ENCODE peak calls at places on chromosomes 5 and 9, in six cellular contexts. S is HepG2, K is H1, Q is HCT116, A is K562, W is SK-N-SH. V is an unnamed sample.

GRCh38 chr9:715743-716400 is 125.6 kb upstream of the DMRT1 start:
- DNase-seq in S (peak; percentile 53), K (no peak), Q (no peak), A (no peak), W (no peak), V (no peak)

GRCh38 chr9:85433046-85433445 is 308.7 kb downstream of the AGTPBP1 start:
- DNase-seq in S (no peak), K (no peak), Q (no peak), A (no peak), W (no peak), V (no peak)

GRCh38 chr5:42005561-42006153 is 80.6 kb downstream of the FBXO4 start:
- DNase-seq in S (peak; percentile 6), K (no peak), Q (peak; percentile 13), A (peak; percentile 48), W (peak; percentile 23), V (peak; percentile 17)

GRCh38 chr5:88686743-88687142 is 196.2 kb downstream of the MEF2C start:
- DNase-seq in S (no peak), K (no peak), Q (no peak), A (no peak), W (no peak), V (no peak)

GRCh38 chr9:131854906-131855504 is 115.1 kb upstream of the RAPGEF1 start:
- DNase-seq in S (no peak), K (no peak), Q (no peak), A (no peak), W (peak; percentile 59), V (no peak)

GRCh38 chr9:98530806-98531386 is 177.8 kb downstream of the GABBR2 start:
- DNase-seq in S (no peak), K (no peak), Q (no peak), A (no peak), W (no peak), V (no peak)

GRCh38 chr9:130263601-130264413 is 1.8 kb upstream of the HMCN2 start:
- DNase-seq in S (no peak), K (no peak), Q (peak; percentile 10), A (no peak), W (peak; percentile 46), V (no peak)

GRCh38 chr5:169265888-169266287 is 35.1 kb downstream of the SLIT3 start:
- DNase-seq in S (no peak), K (no peak), Q (no peak), A (peak; percentile 38), W (no peak), V (no peak)

GRCh38 chr9:102631559-102631958 is 363.6 kb upstream of the CYLC2 start:
- DNase-seq in S (peak; percentile 2), K (no peak), Q (no peak), A (no peak), W (no peak), V (peak; percentile 2)

GRCh38 chr9:2943016-2943415 is 99.1 kb upstream of the PUM3 start:
- DNase-seq in S (no peak), K (no peak), Q (no peak), A (no peak), W (no peak), V (no peak)

GRCh38 chr9:98031935-98032334 is 24.6 kb upstream of the NANS start:
- DNase-seq in S (no peak), K (no peak), Q (no peak), A (no peak), W (no peak), V (no peak)

GRCh38 chr5:179758905-179759304 is 26.3 kb downstream of the MAML1 start:
- DNase-seq in S (no peak), K (no peak), Q (no peak), A (no peak), W (no peak), V (no peak)

GRCh38 chr5:141674747-141675146 is 7.3 kb downstream of the ARAP3 start:
- DNase-seq in S (no peak), K (no peak), Q (no peak), A (no peak), W (no peak), V (no peak)

GRCh38 chr9:12863624-12864023 is 88.8 kb downstream of the LURAP1L start:
- DNase-seq in S (no peak), K (no peak), Q (no peak), A (no peak), W (peak; percentile 9), V (no peak)

GRCh38 chr9:12862596-12862995 is 87.8 kb downstream of the LURAP1L start:
- DNase-seq in S (no peak), K (no peak), Q (no peak), A (no peak), W (no peak), V (no peak)

GRCh38 chr9:12856608-12857007 is 81.8 kb downstream of the LURAP1L start:
- DNase-seq in S (no peak), K (no peak), Q (no peak), A (no peak), W (no peak), V (no peak)

GRCh38 chr9:12861035-12861434 is 86.2 kb downstream of the LURAP1L start:
- DNase-seq in S (no peak), K (no peak), Q (no peak), A (no peak), W (no peak), V (no peak)

GRCh38 chr9:12859704-12860251 is 85.0 kb downstream of the LURAP1L start:
- DNase-seq in S (no peak), K (no peak), Q (peak; percentile 52), A (no peak), W (no peak), V (peak; percentile 35)
- TF ChIP-seq SIN3A in S (no peak), K (no peak), Q (no peak), A (no peak), W (no peak), V (no peak)

DNA sequence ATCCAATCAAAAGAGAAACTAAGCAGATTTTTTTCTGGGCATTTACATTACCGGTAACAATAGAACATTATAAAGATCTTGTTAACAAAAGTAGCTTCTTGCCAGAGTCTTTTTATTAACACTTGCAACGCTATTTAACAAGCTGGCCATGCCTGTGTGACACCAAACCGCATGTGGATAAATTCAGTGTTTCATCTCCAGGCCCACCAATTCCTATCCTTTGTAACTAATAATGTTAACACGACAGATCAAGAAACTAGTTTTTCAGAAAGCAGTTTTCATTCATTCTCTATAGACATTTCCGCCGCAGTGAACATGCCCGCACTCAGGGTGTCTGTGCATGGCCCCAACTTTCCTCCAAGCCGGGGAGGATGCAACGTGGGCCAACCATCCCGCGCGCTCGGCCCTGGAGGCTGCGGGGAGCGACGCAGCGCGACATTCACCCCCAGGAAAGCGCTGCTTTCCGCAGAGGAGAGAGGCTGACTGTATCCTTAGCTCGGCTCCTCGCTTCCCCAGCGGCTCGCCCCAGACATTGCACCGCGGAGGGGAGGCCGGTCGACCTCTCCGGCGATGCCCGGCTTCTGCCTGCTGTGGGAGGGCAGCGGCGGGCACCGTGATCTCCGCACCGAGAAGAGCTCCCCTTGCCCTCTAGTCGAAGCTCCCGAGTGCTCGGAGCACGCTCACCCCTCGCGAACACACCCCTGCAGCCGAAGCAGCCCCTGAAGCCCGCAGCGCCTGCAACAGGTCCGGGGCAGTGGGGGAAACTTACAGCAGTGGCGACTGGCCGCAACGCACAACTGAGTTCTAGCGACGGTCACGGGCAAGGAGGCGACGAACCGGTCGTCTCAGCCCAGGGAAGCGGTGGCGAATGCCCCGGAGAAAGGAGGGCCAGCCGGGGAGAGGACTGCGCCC is 734 bp downstream of the ENC1 start:
- DNase-seq in S (no peak), K (peak; percentile 67), Q (no peak), A (no peak), W (peak; percentile 76), V (no peak)
- TF ChIP-seq CTCF in S (no peak), K (peak; percentile 18), Q (peak; percentile 1), A (peak; percentile 11), W (peak; percentile 23), V (no peak)

DNA sequence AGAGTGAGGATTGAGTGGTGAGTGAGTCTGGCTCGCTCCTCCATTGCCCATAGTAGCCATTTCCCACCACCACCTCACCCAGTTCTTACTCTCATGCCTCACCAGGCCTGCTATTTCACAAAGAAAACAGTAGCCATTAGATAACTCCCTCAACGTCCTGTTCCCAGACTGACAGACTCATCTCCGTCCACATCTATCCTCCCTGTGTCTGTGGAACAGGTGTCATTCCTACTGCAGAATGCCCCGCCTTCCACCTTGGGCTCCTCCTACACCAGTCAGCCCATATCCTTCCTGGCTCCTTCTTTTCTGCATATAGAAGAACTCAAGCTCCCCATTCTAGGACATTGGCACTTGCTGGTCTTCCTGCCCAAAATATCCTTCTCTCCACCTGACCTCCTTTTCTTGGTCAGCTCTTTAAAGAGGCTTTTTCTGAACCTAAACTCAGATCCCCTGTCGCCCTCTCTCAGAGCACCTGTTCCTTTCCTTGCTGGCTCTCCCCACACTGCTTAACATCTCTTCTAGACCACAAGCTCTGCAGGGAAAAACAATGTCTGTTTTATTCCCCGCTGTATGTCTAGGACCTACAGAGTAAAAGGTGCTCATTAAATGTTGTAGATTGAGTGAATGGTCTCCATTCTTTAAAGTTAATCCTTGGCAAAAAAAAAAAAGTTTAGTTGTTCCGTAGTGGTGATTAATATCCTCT is 3.2 kb downstream of the TNFAIP8 start:
- DNase-seq in S (no peak), K (no peak), Q (no peak), A (peak; percentile 24), W (no peak), V (no peak)
- TF ChIP-seq SIN3A in S (no peak), K (no peak), Q (no peak), A (no peak), W (no peak), V (no peak)

GRCh38 chr5:4563400-4563799 is 576.7 kb upstream of the ADAMTS16 start:
- DNase-seq in S (no peak), K (peak; percentile 49), Q (no peak), A (no peak), W (no peak), V (no peak)
- TF ChIP-seq CTCF in S (no peak), K (peak; percentile 41), Q (no peak), A (no peak), W (peak; percentile 45), V (peak; percentile 41)

GRCh38 chr9:120759755-120760400 is 33.3 kb downstream of the FBXW2 start:
- DNase-seq in S (no peak), K (no peak), Q (no peak), A (no peak), W (no peak), V (no peak)
- TF ChIP-seq SIN3A in S (no peak), K (no peak), Q (no peak), A (no peak), W (no peak), V (no peak)

DNA sequence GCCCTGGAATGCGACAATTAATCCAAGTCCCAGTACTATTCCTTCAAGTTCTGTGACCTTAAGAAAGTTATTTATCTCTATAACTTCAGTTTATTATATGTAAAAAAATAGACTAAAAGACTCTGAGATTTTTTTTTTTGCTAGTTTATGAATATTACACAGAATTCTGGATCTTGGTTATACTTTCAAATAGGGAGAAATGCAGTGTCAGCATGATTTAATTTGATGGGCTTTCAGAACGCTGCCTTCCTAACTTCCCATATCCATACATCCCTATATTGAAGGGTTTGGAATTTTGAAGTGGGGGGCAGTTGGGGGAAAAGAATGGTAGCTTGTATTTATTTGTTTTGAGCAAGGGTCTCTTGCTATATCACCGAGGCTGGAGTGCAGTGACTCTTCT is 98.4 kb upstream of the MEGF10 start:
- DNase-seq in S (no peak), K (no peak), Q (no peak), A (no peak), W (no peak), V (no peak)
- TF ChIP-seq CTCF in S (no peak), K (no peak), Q (no peak), A (no peak), W (no peak), V (no peak)

V was measured in Panc1.